ENCODE peak calls at places on chromosome X, in four cellular contexts. N, B, I and K are unnamed samples.

GRCh38 chrX:21926527-21927278 is 13.8 kb upstream of the SMS start:
- DNase-seq in N (no peak), B (peak), I (no peak), K (peak)

GRCh38 chrX:35919536-35920309 is at the start of gene CFAP47:
- DNase-seq in N (no peak), B (no peak), I (peak), K (no peak)

GRCh38 chrX:39983715-39984114 is 114.0 kb downstream of the BCOR start:
- DNase-seq in N (no peak), B (no peak), I (no peak), K (no peak)

GRCh38 chrX:55057691-55058249 is 17.1 kb upstream of the PAGE2B start:
- DNase-seq in N (no peak), B (no peak), I (no peak), K (no peak)

GRCh38 chrX:50638123-50638522 is 167.5 kb upstream of the DGKK start:
- DNase-seq in N (no peak), B (no peak), I (no peak), K (no peak)

GRCh38 chrX:73270753-73271152 is 56.1 kb upstream of the NAP1L2 start:
- DNase-seq in N (no peak), B (no peak), I (no peak), K (no peak)

GRCh38 chrX:14124562-14124961 is 94.9 kb upstream of the GEMIN8 start:
- DNase-seq in N (no peak), B (no peak), I (no peak), K (no peak)

GRCh38 chrX:130060122-130061069 is 49.9 kb downstream of the ELF4 start:
- DNase-seq in N (peak), B (no peak), I (peak), K (no peak)

GRCh38 chrX:120486786-120487185 is 17.7 kb upstream of the LAMP2 start:
- DNase-seq in N (no peak), B (no peak), I (no peak), K (no peak)

GRCh38 chrX:42739771-42740170 is 38.2 kb downstream of the PPP1R2C start:
- DNase-seq in N (no peak), B (no peak), I (no peak), K (no peak)

GRCh38 chrX:42740456-42740855 is 37.5 kb downstream of the PPP1R2C start:
- DNase-seq in N (no peak), B (no peak), I (no peak), K (no peak)

GRCh38 chrX:42738552-42738951 is 39.4 kb downstream of the PPP1R2C start:
- DNase-seq in N (no peak), B (no peak), I (no peak), K (no peak)

DNA sequence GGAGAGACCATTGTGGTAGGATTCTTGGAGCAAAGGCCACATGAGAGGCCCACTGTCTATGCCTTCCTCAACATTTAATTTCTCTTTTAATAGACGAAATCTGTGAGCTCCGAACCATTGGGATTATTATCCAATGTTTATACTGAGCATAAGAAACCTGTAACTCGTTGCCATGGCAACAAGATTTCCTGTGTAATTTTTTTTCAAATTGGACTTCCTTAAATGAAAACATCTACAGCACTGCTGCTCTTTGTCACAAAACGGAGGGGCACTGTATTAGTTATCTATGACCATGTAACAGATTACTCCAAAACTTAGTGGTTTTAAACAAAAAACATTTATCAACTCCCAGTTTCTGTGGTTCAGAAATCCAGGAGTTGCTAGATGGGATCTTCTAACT is 38.7 kb downstream of the PPP1R2C start:
- DNase-seq in N (no peak), B (no peak), I (no peak), K (no peak)
- H3K4me3 ChIP-seq in N (no peak), B (no peak), I (no peak), K (no peak)

GRCh38 chrX:65601530-65602281 is 65.7 kb upstream of the MSN start:
- DNase-seq in N (peak), B (peak), I (peak), K (peak)
- TF ChIP-seq CTCF in N (no peak), B (no peak), I (no peak), K (no peak)

DNA sequence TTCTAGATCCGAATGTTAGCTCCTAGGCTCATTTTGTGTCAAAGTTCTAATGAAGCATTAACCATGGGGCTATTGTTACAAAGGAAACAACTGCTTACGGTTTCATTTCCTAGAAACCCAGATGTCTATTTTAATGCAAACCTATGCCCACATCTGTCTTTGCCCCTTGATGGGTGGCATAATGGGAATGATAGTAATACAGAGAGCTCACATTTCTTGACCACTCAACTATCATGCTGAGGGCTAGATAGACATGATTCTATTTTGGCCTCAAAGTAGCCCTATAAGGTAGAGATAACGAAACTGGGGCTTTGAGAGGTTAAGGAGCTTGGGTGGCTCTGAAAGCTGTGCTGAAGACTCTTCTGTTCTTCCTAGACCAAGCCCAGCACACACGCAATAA is 1.9 kb downstream of the TLR7 start:
- DNase-seq in N (no peak), B (no peak), I (no peak), K (no peak)
- H3K4me3 ChIP-seq in N (no peak), B (no peak), I (no peak), K (no peak)

GRCh38 chrX:112867570-112867969 is 26.9 kb upstream of the AMOT start:
- DNase-seq in N (no peak), B (no peak), I (no peak), K (no peak)
- TF ChIP-seq CTCF in N (no peak), B (no peak), I (no peak), K (no peak)

GRCh38 chrX:79095441-79096338 is 48.8 kb upstream of the GPR174 start:
- DNase-seq in N (no peak), B (no peak), I (no peak), K (no peak)
- H3K4me3 ChIP-seq in N (no peak), B (no peak), I (no peak), K (no peak)